ENCODE peak calls at places on chromosome 17, in nine cellular contexts. G, F, U, Y, H, K, T, M and L are unnamed samples.

GRCh38 chr17:29546085-29546484 is 20.8 kb downstream of the ABHD15 start:
- DNase-seq in G (no peak), F (no peak), U (no peak), Y (no peak), H (no peak), K (no peak), T (no peak), M (no peak), L (no peak)

GRCh38 chr17:59377410-59377809 is 46.0 kb downstream of the YPEL2 start:
- DNase-seq in G (no peak), F (no peak), U (no peak), Y (peak; percentile 63), H (no peak), K (no peak), T (no peak), M (no peak), L (peak; percentile 74)

GRCh38 chr17:6381052-6381451 is 53.9 kb downstream of the AIPL1 start:
- DNase-seq in G (no peak), F (no peak), U (no peak), Y (no peak), H (peak; percentile 85), K (no peak), T (no peak), M (no peak), L (peak; percentile 32)

GRCh38 chr17:29590979-29591736 is 1.7 kb upstream of the GIT1 start:
- DNase-seq in G (peak; percentile 42), F (peak; percentile 32), U (no peak), Y (peak; percentile 77), H (peak; percentile 71), K (peak; percentile 51), T (peak; percentile 75), M (no peak), L (no peak)

GRCh38 chr17:7167832-7168231 is 11.3 kb downstream of the ASGR1 start:
- DNase-seq in G (no peak), F (no peak), U (no peak), Y (no peak), H (peak; percentile 18), K (no peak), T (no peak), M (no peak), L (peak; percentile 69)

GRCh38 chr17:35241520-35241919 is 1.4 kb upstream of the SLFN5 start:
- DNase-seq in G (no peak), F (no peak), U (no peak), Y (no peak), H (no peak), K (no peak), T (peak; percentile 53), M (peak; percentile 32), L (no peak)

GRCh38 chr17:59030811-59031210 is 75.9 kb downstream of the TRIM37 start:
- DNase-seq in G (no peak), F (no peak), U (no peak), Y (no peak), H (no peak), K (no peak), T (no peak), M (no peak), L (no peak)

GRCh38 chr17:57879437-57880085 is 29.7 kb upstream of the MRPS23 start:
- DNase-seq in G (no peak), F (no peak), U (peak; percentile 70), Y (no peak), H (peak; percentile 55), K (no peak), T (peak; percentile 44), M (no peak), L (no peak)

GRCh38 chr17:6555331-6556120 is 829 bp downstream of the PITPNM3 start:
- DNase-seq in G (no peak), F (no peak), U (peak; percentile 29), Y (no peak), H (peak; percentile 70), K (peak; percentile 41), T (peak; percentile 19), M (no peak), L (peak; percentile 36)

GRCh38 chr17:79201119-79201518 is 126.5 kb downstream of the ENGASE start:
- DNase-seq in G (no peak), F (no peak), U (no peak), Y (no peak), H (no peak), K (no peak), T (no peak), M (no peak), L (no peak)

GRCh38 chr17:7884581-7885356 is 3.8 kb upstream of the CHD3 start:
- DNase-seq in G (no peak), F (no peak), U (no peak), Y (no peak), H (peak; percentile 26), K (no peak), T (peak; percentile 31), M (peak; percentile 34), L (no peak)

GRCh38 chr17:47161988-47162622 is 27.0 kb downstream of the CDC27 start:
- DNase-seq in G (no peak), F (no peak), U (no peak), Y (no peak), H (no peak), K (no peak), T (no peak), M (no peak), L (no peak)

GRCh38 chr17:19381741-19382444 is 3.6 kb downstream of the MAPK7 start:
- DNase-seq in G (no peak), F (no peak), U (no peak), Y (no peak), H (no peak), K (peak; percentile 16), T (no peak), M (no peak), L (no peak)

GRCh38 chr17:28716740-28717577 is 709 bp downstream of the RAB34 start:
- DNase-seq in G (no peak), F (no peak), U (no peak), Y (no peak), H (peak; percentile 67), K (peak; percentile 50), T (peak; percentile 51), M (no peak), L (peak; percentile 20)

GRCh38 chr17:74943808-74944522 is 8.3 kb downstream of the OTOP3 start:
- DNase-seq in G (no peak), F (no peak), U (no peak), Y (no peak), H (no peak), K (no peak), T (no peak), M (no peak), L (no peak)

GRCh38 chr17:31371511-31372097 is 19.9 kb upstream of the RAB11FIP4 start:
- DNase-seq in G (no peak), F (no peak), U (no peak), Y (no peak), H (peak; percentile 81), K (no peak), T (no peak), M (no peak), L (peak; percentile 59)

GRCh38 chr17:80864751-80865150 is 126.9 kb upstream of the CHMP6 start:
- DNase-seq in G (no peak), F (no peak), U (no peak), Y (no peak), H (no peak), K (no peak), T (no peak), M (no peak), L (no peak)

GRCh38 chr17:76233588-76234353 is 6.5 kb downstream of the RNF157 start:
- DNase-seq in G (no peak), F (no peak), U (no peak), Y (no peak), H (no peak), K (no peak), T (no peak), M (no peak), L (no peak)

GRCh38 chr17:49588312-49588711 is 12.6 kb downstream of the NXPH3 start:
- DNase-seq in G (no peak), F (no peak), U (no peak), Y (no peak), H (no peak), K (no peak), T (no peak), M (no peak), L (peak; percentile 15)

GRCh38 chr17:61337247-61337812 is 62.3 kb upstream of the TBX2 start:
- DNase-seq in G (no peak), F (peak; percentile 24), U (no peak), Y (no peak), H (peak; percentile 26), K (no peak), T (no peak), M (no peak), L (no peak)

GRCh38 chr17:27488263-27488662 is 32.0 kb downstream of the KSR1 start:
- DNase-seq in G (no peak), F (no peak), U (no peak), Y (no peak), H (no peak), K (no peak), T (no peak), M (no peak), L (no peak)

GRCh38 chr17:59074494-59074893 is 32.2 kb downstream of the TRIM37 start:
- DNase-seq in G (no peak), F (no peak), U (no peak), Y (no peak), H (peak; percentile 85), K (no peak), T (no peak), M (no peak), L (peak; percentile 4)

GRCh38 chr17:4631836-4632582 is 9.5 kb downstream of the ALOX15 start:
- DNase-seq in G (no peak), F (no peak), U (no peak), Y (no peak), H (peak; percentile 40), K (no peak), T (no peak), M (no peak), L (no peak)

GRCh38 chr17:83125515-83126274 is 46.3 kb downstream of the METRNL start:
- DNase-seq in G (no peak), F (no peak), U (no peak), Y (no peak), H (no peak), K (peak; percentile 49), T (peak; percentile 34), M (no peak), L (no peak)

GRCh38 chr17:48612854-48613691 is 2.0 kb downstream of the HOXB8 start:
- DNase-seq in G (no peak), F (no peak), U (no peak), Y (peak; percentile 45), H (peak; percentile 57), K (no peak), T (peak; percentile 61), M (no peak), L (no peak)

GRCh38 chr17:74842599-74843351 is 16.9 kb downstream of the GRIN2C start:
- DNase-seq in G (peak; percentile 62), F (peak; percentile 71), U (peak; percentile 54), Y (peak; percentile 50), H (peak; percentile 76), K (peak; percentile 77), T (no peak), M (no peak), L (peak; percentile 87)

GRCh38 chr17:79861371-79862216 is 22.4 kb upstream of the CBX4 start:
- DNase-seq in G (no peak), F (no peak), U (no peak), Y (no peak), H (no peak), K (no peak), T (no peak), M (no peak), L (no peak)

GRCh38 chr17:66655861-66656260 is 179.1 kb upstream of the CACNG5 start:
- DNase-seq in G (no peak), F (no peak), U (no peak), Y (no peak), H (peak; percentile 72), K (no peak), T (peak; percentile 79), M (peak; percentile 48), L (peak; percentile 76)

GRCh38 chr17:58337126-58337599 is 8.6 kb upstream of the TSPOAP1 start:
- DNase-seq in G (no peak), F (no peak), U (no peak), Y (no peak), H (no peak), K (no peak), T (peak; percentile 69), M (no peak), L (no peak)

GRCh38 chr17:7844292-7845154 is 10.3 kb upstream of the TMEM88 start:
- DNase-seq in G (peak; percentile 94), F (peak; percentile 97), U (peak; percentile 93), Y (peak; percentile 80), H (peak; percentile 98), K (peak; percentile 97), T (peak; percentile 88), M (peak; percentile 77), L (peak; percentile 98)

GRCh38 chr17:13030459-13031305 is 12.9 kb upstream of the ELAC2 start:
- DNase-seq in G (peak; percentile 20), F (peak; percentile 52), U (peak; percentile 36), Y (no peak), H (peak; percentile 60), K (no peak), T (peak; percentile 57), M (peak; percentile 6), L (peak; percentile 41)